ENCODE peak calls at places on chromosomes 2 and 18, in eight cellular contexts. L is GM23338; T is HFFc6; Z is fibroblast of villous mesenchyme; N is activated naive CD4-positive, alpha-beta T cell treated with anti-CD3 and anti-CD28 coated beads, Interleukin-2, amount 10 ng/mL, durations not matched to agents 7 days and 5 days; U is OCI-LY7; X is esophagus squamous epithelium; K is bronchial epithelial cell. D is an unnamed sample.

GRCh38 chr2:75142081-75142480 is 57.2 kb downstream of the TACR1 start:
- DNase-seq in L (no peak), T (no peak), Z (no peak), N (no peak), U (no peak), X (no peak), K (no peak), D (no peak)

GRCh38 chr2:101396352-101396717 is 9.0 kb upstream of the CREG2 start:
- DNase-seq in L (no peak), T (peak; percentile 91), Z (peak; percentile 93), N (no peak), U (no peak), X (no peak), K (peak; percentile 100), D (peak; percentile 81)

GRCh38 chr2:143900006-143900405 is 619.9 kb downstream of the ZEB2 start:
- DNase-seq in L (no peak), T (no peak), Z (no peak), N (no peak), U (no peak), X (no peak), K (no peak), D (no peak)

GRCh38 chr2:55869637-55870325 is 53.8 kb downstream of the EFEMP1 start:
- DNase-seq in L (no peak), T (peak; percentile 37), Z (no peak), N (no peak), U (no peak), X (no peak), K (no peak), D (no peak)

GRCh38 chr2:112182581-112183034 is 44.4 kb downstream of the FBLN7 start:
- DNase-seq in L (no peak), T (no peak), Z (no peak), N (peak; percentile 58), U (no peak), X (no peak), K (no peak), D (no peak)

GRCh38 chr2:109124982-109125594 is 3.9 kb upstream of the SH3RF3 start:
- DNase-seq in L (peak; percentile 19), T (no peak), Z (no peak), N (no peak), U (no peak), X (no peak), K (no peak), D (peak; percentile 14)

GRCh38 chr2:28674062-28674712 is 77.4 kb upstream of the PPP1CB start:
- DNase-seq in L (no peak), T (no peak), Z (peak; percentile 40), N (no peak), U (no peak), X (no peak), K (no peak), D (no peak)

GRCh38 chr18:7021994-7022840 is 95.4 kb downstream of the LAMA1 start:
- DNase-seq in L (no peak), T (peak; percentile 19), Z (peak; percentile 32), N (no peak), U (peak; percentile 26), X (no peak), K (peak; percentile 79), D (peak; percentile 78)

GRCh38 chr2:181188605-181189004 is 208.2 kb downstream of the UBE2E3 start:
- DNase-seq in L (no peak), T (no peak), Z (no peak), N (no peak), U (no peak), X (no peak), K (no peak), D (no peak)

GRCh38 chr18:21341141-21341540 is 99.1 kb downstream of the GREB1L start:
- DNase-seq in L (no peak), T (no peak), Z (no peak), N (no peak), U (no peak), X (no peak), K (peak; percentile 40), D (no peak)

GRCh38 chr2:33746401-33746800 is 147.3 kb upstream of the FAM98A start:
- DNase-seq in L (no peak), T (no peak), Z (no peak), N (no peak), U (no peak), X (no peak), K (peak; percentile 10), D (no peak)

GRCh38 chr2:149038442-149039212 is at the start of gene LYPD6B:
- DNase-seq in L (peak; percentile 79), T (no peak), Z (peak; percentile 13), N (no peak), U (no peak), X (no peak), K (no peak), D (peak; percentile 64)

GRCh38 chr2:224136394-224136793 is 97.3 kb upstream of the SERPINE2 start:
- DNase-seq in L (no peak), T (no peak), Z (no peak), N (no peak), U (no peak), X (no peak), K (no peak), D (no peak)

GRCh38 chr2:223779877-223780276 is 57.5 kb downstream of the AP1S3 start:
- DNase-seq in L (peak; percentile 92), T (peak; percentile 33), Z (no peak), N (peak; percentile 63), U (peak; percentile 81), X (no peak), K (peak; percentile 48), D (peak; percentile 49)

GRCh38 chr2:138030459-138030858 is 66.2 kb downstream of the HNMT start:
- DNase-seq in L (no peak), T (peak; percentile 7), Z (peak; percentile 5), N (no peak), U (no peak), X (no peak), K (peak; percentile 86), D (no peak)

GRCh38 chr2:30786923-30787685 is 20.1 kb downstream of the CAPN13 start:
- DNase-seq in L (no peak), T (no peak), Z (no peak), N (no peak), U (no peak), X (no peak), K (no peak), D (no peak)

GRCh38 chr2:88829607-88830463 is 138.4 kb downstream of the RPIA start:
- DNase-seq in L (no peak), T (no peak), Z (no peak), N (no peak), U (peak; percentile 74), X (no peak), K (no peak), D (no peak)

GRCh38 chr2:240836781-240837467 is 16.9 kb upstream of the KIF1A start:
- DNase-seq in L (no peak), T (peak; percentile 50), Z (peak; percentile 42), N (no peak), U (no peak), X (no peak), K (no peak), D (no peak)